ENCODE peak calls at places on chromosomes 7 and 10, in five cellular contexts. F is GM12891, J is endodermal cell, I is BE2C, N is left colon. V is an unnamed sample.

GRCh38 chr7:34672430-34672829 is 14.4 kb downstream of the NPSR1 start:
- DNase-seq in N (no peak), J (no peak), F (no peak), I (no peak), V (no peak)

GRCh38 chr7:128039487-128040099 is 8.4 kb upstream of the LRRC4 start:
- DNase-seq in F (no peak), J (no peak), N (no peak), I (no peak), V (no peak)

GRCh38 chr7:81743201-81743600 is 26.6 kb downstream of the HGF start:
- DNase-seq in F (no peak), N (no peak), I (no peak), J (no peak), V (no peak)

GRCh38 chr7:1702652-1703051 is 32.6 kb downstream of the ELFN1 start:
- DNase-seq in J (no peak), I (no peak), F (no peak), N (no peak), V (peak; percentile 14)

GRCh38 chr10:128031216-128031615 is 95.0 kb downstream of the MKI67 start:
- DNase-seq in I (no peak), J (no peak), F (no peak), N (peak; percentile 14), V (peak; percentile 39)

GRCh38 chr10:110568055-110568735 is 700 bp downstream of the SMC3 start:
- DNase-seq in J (peak; percentile 82), F (peak; percentile 16), I (peak; percentile 40), N (peak; percentile 34), V (peak; percentile 75)

GRCh38 chr7:105924950-105925349 is 38.1 kb upstream of the CDHR3 start:
- DNase-seq in I (no peak), N (no peak), J (no peak), F (no peak), V (no peak)

GRCh38 chr10:129604333-129605032 is 137.4 kb downstream of the MGMT start:
- DNase-seq in I (no peak), N (no peak), F (no peak), J (peak; percentile 16), V (no peak)

GRCh38 chr10:101230185-101230917 is 1.1 kb upstream of the LBX1 start:
- DNase-seq in N (no peak), J (peak; percentile 77), I (no peak), F (no peak), V (no peak)

GRCh38 chr7:2321020-2321419 is 6.8 kb upstream of the SNX8 start:
- DNase-seq in N (no peak), J (peak; percentile 73), I (no peak), F (no peak), V (no peak)

GRCh38 chr10:69636273-69636575 is 6.2 kb downstream of the FAM241B start:
- DNase-seq in I (no peak), J (peak; percentile 41), N (no peak), F (no peak), V (no peak)

GRCh38 chr7:136136906-136137305 is 159.7 kb upstream of the MTPN start:
- DNase-seq in N (no peak), J (no peak), I (no peak), F (no peak), V (no peak)

GRCh38 chr10:70175516-70175915 is 5.2 kb upstream of the SAR1A start:
- DNase-seq in F (no peak), I (no peak), N (no peak), J (no peak), V (no peak)

GRCh38 chr10:60446855-60447254 is 57.2 kb upstream of the ANK3 start:
- DNase-seq in I (no peak), N (no peak), J (no peak), F (no peak), V (no peak)

GRCh38 chr10:132978542-132978941 is 36.2 kb upstream of the CFAP46 start:
- DNase-seq in F (no peak), I (no peak), N (no peak), J (no peak), V (no peak)

GRCh38 chr10:112526130-112526529 is 79.1 kb downstream of the VTI1A start:
- DNase-seq in I (no peak), N (no peak), F (no peak), J (no peak), V (no peak)

GRCh38 chr10:80713398-80713928 is 175.8 kb downstream of the SH2D4B start:
- DNase-seq in I (no peak), F (no peak), J (peak; percentile 59), N (no peak), V (no peak)

GRCh38 chr10:28988980-28989379 is 299.9 kb upstream of the LYZL1 start:
- DNase-seq in J (no peak), F (no peak), N (no peak), I (no peak), V (no peak)

GRCh38 chr10:94219829-94220228 is 142.9 kb downstream of the NOC3L start:
- DNase-seq in J (no peak), I (no peak), F (no peak), N (no peak), V (no peak)

GRCh38 chr10:88478256-88478655 is 104.9 kb downstream of the RNLS start:
- DNase-seq in N (no peak), I (no peak), F (no peak), J (no peak), V (no peak)